ENCODE peak calls at places on chromosomes 6 and 20, in six cellular contexts. J is AG10803; R is nephron progenitor cell; C is kidney epithelial cell; S is activated T-helper 1 cell treated with anti-CD3 and anti-CD28 coated beads, Interleukin-12 subunit alpha, Interleukin-12 subunit beta, Interleukin-2, Interleukin-4 antibody, amounts not matched to agents 30 ng/mL and 10 ng/mL and 1 ng/mL, durations not matched to agents 14 hours and 24 hours and 36 hours; T is DMS 273 treated with DMSO at 0.1 percent for 48 hours. H is an unnamed sample.

GRCh38 chr6:28542440-28543293 is 17.0 kb downstream of the GPX5 start:
- DNase-seq in T (peak; percentile 87), J (peak; percentile 82), C (no peak), S (peak; percentile 18), R (peak; percentile 78), H (peak; percentile 33)

GRCh38 chr20:1994627-1995026 is 769 bp upstream of the PDYN start:
- DNase-seq in R (no peak), S (no peak), J (no peak), C (no peak), T (no peak), H (no peak)

GRCh38 chr20:11366660-11367059 is 551.0 kb upstream of the BTBD3 start:
- DNase-seq in R (no peak), T (no peak), J (peak; percentile 33), C (no peak), S (no peak), H (no peak)

GRCh38 chr6:78397537-78397936 is 469.8 kb upstream of the IRAK1BP1 start:
- DNase-seq in S (no peak), J (peak; percentile 20), C (no peak), R (no peak), T (no peak), H (no peak)

GRCh38 chr6:129744201-129744879 is 34.4 kb upstream of the ARHGAP18 start:
- DNase-seq in S (no peak), T (no peak), R (peak; percentile 10), C (peak; percentile 79), J (peak; percentile 61), H (peak; percentile 94)

GRCh38 chr6:155472886-155473285 is 17.2 kb upstream of the NOX3 start:
- DNase-seq in C (no peak), S (no peak), R (no peak), J (peak; percentile 66), T (no peak), H (no peak)

GRCh38 chr20:58271596-58272460 is 37.7 kb upstream of the RAB22A start:
- DNase-seq in J (no peak), S (no peak), R (no peak), C (no peak), T (no peak), H (peak; percentile 40)

GRCh38 chr6:20652691-20653479 is 118.6 kb downstream of the CDKAL1 start:
- DNase-seq in T (no peak), J (no peak), C (peak; percentile 39), S (no peak), R (no peak), H (no peak)

GRCh38 chr6:170027111-170028043 is 263.5 kb downstream of the DLL1 start:
- DNase-seq in J (peak; percentile 45), T (no peak), S (no peak), R (no peak), C (no peak), H (no peak)

GRCh38 chr6:7500737-7501282 is 40.7 kb upstream of the DSP start:
- DNase-seq in S (no peak), J (no peak), C (no peak), T (no peak), R (no peak), H (no peak)

GRCh38 chr6:46876126-46876525 is 45.6 kb downstream of the ADGRF5 start:
- DNase-seq in J (peak; percentile 28), C (peak; percentile 94), S (no peak), R (no peak), T (no peak), H (peak; percentile 47)

GRCh38 chr6:128599036-128599435 is 78.6 kb upstream of the PTPRK start:
- DNase-seq in S (no peak), J (no peak), T (no peak), C (no peak), R (no peak), H (no peak)

GRCh38 chr6:127266178-127266891 is at the start of gene RNF146:
- DNase-seq in C (peak; percentile 61), S (peak; percentile 63), T (peak; percentile 73), J (peak; percentile 85), R (no peak), H (peak; percentile 90)

GRCh38 chr20:19012671-19013070 is 199.1 kb downstream of the SCP2D1 start:
- DNase-seq in T (no peak), J (peak; percentile 68), C (no peak), S (no peak), R (no peak), H (no peak)

GRCh38 chr6:33297956-33298772 is 578 bp downstream of the RGL2 start:
- DNase-seq in T (peak; percentile 21), J (peak; percentile 87), S (peak; percentile 65), C (no peak), R (peak; percentile 63), H (peak; percentile 82)

GRCh38 chr6:25918083-25918683 is 12.3 kb downstream of the SLC17A2 start:
- DNase-seq in S (no peak), C (no peak), J (no peak), T (no peak), R (no peak), H (no peak)

GRCh38 chr20:62691485-62691884 is 17.2 kb upstream of the NTSR1 start:
- DNase-seq in J (no peak), C (no peak), R (no peak), S (no peak), T (no peak), H (no peak)

GRCh38 chr20:10536531-10536930 is 101.4 kb downstream of the SLX4IP start:
- DNase-seq in J (peak; percentile 18), S (no peak), C (no peak), T (no peak), R (no peak), H (no peak)

GRCh38 chr6:66896415-66896814 is 1189.4 kb upstream of the EYS start:
- DNase-seq in C (peak; percentile 9), R (no peak), J (no peak), T (no peak), S (no peak), H (no peak)

GRCh38 chr6:97401533-97401932 is 118.5 kb upstream of the MMS22L start:
- DNase-seq in S (no peak), T (no peak), R (no peak), C (no peak), J (peak; percentile 54), H (peak; percentile 4)

GRCh38 chr20:46699651-46700359 is 9.6 kb upstream of the SLC2A10 start:
- DNase-seq in T (no peak), S (no peak), J (peak; percentile 54), R (no peak), C (no peak), H (no peak)

GRCh38 chr6:48113130-48113529 is 2.1 kb upstream of the PTCHD4 start:
- DNase-seq in T (no peak), J (no peak), C (no peak), S (no peak), R (no peak), H (no peak)

GRCh38 chr20:45919536-45919933 is 7.6 kb upstream of the PLTP start:
- DNase-seq in J (peak; percentile 37), R (no peak), S (no peak), C (no peak), T (no peak), H (peak; percentile 77)

GRCh38 chr6:11236915-11237314 is 4.4 kb upstream of the NEDD9 start:
- DNase-seq in S (no peak), T (no peak), C (no peak), R (no peak), J (no peak), H (no peak)

GRCh38 chr6:9532621-9533557 is 882.0 kb downstream of the TFAP2A start:
- DNase-seq in C (no peak), R (no peak), T (peak; percentile 13), J (peak; percentile 45), S (no peak), H (peak; percentile 13)

GRCh38 chr6:118382126-118382525 is 166.0 kb upstream of the PLN start:
- DNase-seq in R (no peak), T (no peak), C (no peak), J (no peak), S (no peak), H (no peak)

GRCh38 chr6:2976571-2977085 is 5.3 kb upstream of the SERPINB6 start:
- DNase-seq in C (no peak), T (no peak), R (no peak), S (no peak), J (peak; percentile 87), H (peak; percentile 78)

GRCh38 chr6:84150680-84151079 is 76.8 kb downstream of the CEP162 start:
- DNase-seq in J (peak; percentile 97), S (no peak), T (peak; percentile 91), C (peak; percentile 1), R (no peak), H (peak; percentile 64)

GRCh38 chr6:13242590-13242989 is 85.7 kb downstream of the TBC1D7 start:
- DNase-seq in C (no peak), R (no peak), S (no peak), J (no peak), T (no peak), H (no peak)

GRCh38 chr6:168166627-168167026 is 87.6 kb upstream of the FRMD1 start:
- DNase-seq in S (no peak), T (no peak), R (no peak), J (no peak), C (no peak), H (no peak)

GRCh38 chr6:3575166-3575565 is 118.3 kb upstream of the SLC22A23 start:
- DNase-seq in T (no peak), R (no peak), S (no peak), J (no peak), C (no peak), H (no peak)